ENCODE peak calls at places on chromosomes 6 and 20, in ten cellular contexts. G, M, R, L, U, J, Q, T, B and V are unnamed samples. For H3K4me1, the result is how much of the 10 kb centered on the place peaks cover.

GRCh38 chr6:72631480-72631879 is 9.6 kb downstream of the KCNQ5 start:
- DNase-seq in B (no peak), R (no peak), L (no peak), G (peak), Q (no peak), T (no peak), M (no peak), J (no peak), U (no peak), V (no peak)

GRCh38 chr6:168641455-168641854 is 200.5 kb downstream of the SMOC2 start:
- DNase-seq in T (no peak), Q (no peak), R (no peak), M (no peak), G (no peak), B (no peak), J (no peak), L (no peak), U (no peak), V (no peak)

GRCh38 chr6:10434235-10434634 is 19.4 kb upstream of the TFAP2A start:
- DNase-seq in Q (no peak), J (no peak), B (no peak), G (peak), T (no peak), R (no peak), M (no peak), L (no peak), U (no peak), V (no peak)

GRCh38 chr6:88494401-88495140 is 328.4 kb upstream of the CNR1 start:
- DNase-seq in U (no peak), J (no peak), G (no peak), T (no peak), Q (no peak), R (no peak), L (no peak), B (no peak), M (no peak), V (no peak)

GRCh38 chr6:28710466-28711191 is 184.9 kb downstream of the GPX5 start:
- DNase-seq in R (peak), U (no peak), L (no peak), B (peak), M (no peak), G (peak), J (no peak), T (no peak), Q (no peak), V (no peak)

GRCh38 chr20:57428611-57429496 is 37.7 kb downstream of the RBM38 start:
- DNase-seq in B (no peak), R (no peak), L (peak), U (peak), J (no peak), T (peak), M (no peak), G (no peak), Q (no peak), V (no peak)

GRCh38 chr6:103273048-103273447 is 1586.7 kb downstream of the HACE1 start:
- DNase-seq in B (peak), U (no peak), Q (no peak), T (no peak), M (peak), L (no peak), G (no peak), R (no peak), J (no peak), V (no peak)

GRCh38 chr20:23244207-23244915 is 106.2 kb upstream of the NXT1 start:
- DNase-seq in J (no peak), T (no peak), L (no peak), G (no peak), M (no peak), B (peak), Q (no peak), R (no peak), U (peak), V (no peak)

GRCh38 chr6:161575508-161576254 is 301.8 kb upstream of the AGPAT4 start:
- DNase-seq in R (no peak), L (no peak), G (no peak), B (no peak), U (no peak), T (no peak), M (no peak), J (no peak), Q (no peak), V (no peak)

GRCh38 chr6:45590751-45591184 is 213.0 kb upstream of the SUPT3H start:
- DNase-seq in T (no peak), U (no peak), R (no peak), J (no peak), Q (peak), G (peak), M (no peak), B (peak), L (no peak), V (no peak)

GRCh38 chr6:129440691-129441090 is 269.3 kb downstream of the ARHGAP18 start:
- DNase-seq in B (no peak), L (no peak), M (no peak), R (peak), J (no peak), G (peak), T (no peak), Q (no peak), U (no peak), V (no peak)

GRCh38 chr20:24873015-24873620 is 76.0 kb upstream of the CST7 start:
- DNase-seq in T (no peak), U (no peak), G (no peak), L (no peak), Q (no peak), R (no peak), J (no peak), B (no peak), M (no peak), V (no peak)

GRCh38 chr20:25220810-25221591 is 25.5 kb downstream of the ENTPD6 start:
- DNase-seq in Q (no peak), L (no peak), R (no peak), G (no peak), J (peak), T (no peak), B (no peak), M (no peak), U (peak), V (no peak)

GRCh38 chr6:154848580-154848979 is 115.4 kb downstream of the SCAF8 start:
- DNase-seq in Q (no peak), J (no peak), G (peak), T (no peak), U (no peak), L (no peak), R (no peak), B (no peak), M (no peak), V (no peak)

GRCh38 chr6:85490516-85491248 is 40.8 kb downstream of the NT5E start:
- DNase-seq in B (no peak), G (peak), M (no peak), R (no peak), T (no peak), U (no peak), L (no peak), Q (no peak), J (no peak), V (no peak)

GRCh38 chr20:38258545-38259223 is 1.9 kb downstream of the KIAA1755 start:
- DNase-seq in L (no peak), Q (no peak), G (no peak), J (no peak), B (no peak), R (no peak), T (no peak), U (no peak), M (no peak), V (no peak)

GRCh38 chr20:50594591-50595432 is 84.6 kb downstream of the PTPN1 start:
- DNase-seq in R (peak), B (no peak), Q (no peak), T (no peak), L (no peak), J (peak), M (no peak), U (no peak), G (no peak), V (no peak)

GRCh38 chr6:108156180-108156937 is 9.5 kb upstream of the NR2E1 start:
- DNase-seq in L (no peak), B (no peak), U (no peak), J (no peak), Q (no peak), T (no peak), M (no peak), G (no peak), R (peak), V (no peak)

GRCh38 chr6:129766959-129767728 is 57.2 kb upstream of the ARHGAP18 start:
- DNase-seq in U (no peak), Q (peak), T (no peak), B (peak), R (peak), M (peak), G (peak), J (peak), L (peak), V (peak)

GRCh38 chr6:31558631-31559500 is 11.5 kb downstream of the NFKBIL1 start:
- DNase-seq in R (no peak), L (no peak), T (no peak), G (no peak), B (peak), M (no peak), Q (no peak), U (peak), J (peak), V (peak)

GRCh38 chr20:15799871-15800270 is 773.4 kb downstream of the KIF16B start:
- DNase-seq in L (no peak), R (no peak), Q (no peak), B (peak), T (no peak), U (no peak), M (no peak), J (no peak), G (peak), V (no peak)

GRCh38 chr6:136658711-136659110 is 108.5 kb upstream of the MAP7 start:
- DNase-seq in T (no peak), B (no peak), U (no peak), M (no peak), J (no peak), Q (no peak), R (no peak), G (no peak), L (no peak), V (no peak)

DNA sequence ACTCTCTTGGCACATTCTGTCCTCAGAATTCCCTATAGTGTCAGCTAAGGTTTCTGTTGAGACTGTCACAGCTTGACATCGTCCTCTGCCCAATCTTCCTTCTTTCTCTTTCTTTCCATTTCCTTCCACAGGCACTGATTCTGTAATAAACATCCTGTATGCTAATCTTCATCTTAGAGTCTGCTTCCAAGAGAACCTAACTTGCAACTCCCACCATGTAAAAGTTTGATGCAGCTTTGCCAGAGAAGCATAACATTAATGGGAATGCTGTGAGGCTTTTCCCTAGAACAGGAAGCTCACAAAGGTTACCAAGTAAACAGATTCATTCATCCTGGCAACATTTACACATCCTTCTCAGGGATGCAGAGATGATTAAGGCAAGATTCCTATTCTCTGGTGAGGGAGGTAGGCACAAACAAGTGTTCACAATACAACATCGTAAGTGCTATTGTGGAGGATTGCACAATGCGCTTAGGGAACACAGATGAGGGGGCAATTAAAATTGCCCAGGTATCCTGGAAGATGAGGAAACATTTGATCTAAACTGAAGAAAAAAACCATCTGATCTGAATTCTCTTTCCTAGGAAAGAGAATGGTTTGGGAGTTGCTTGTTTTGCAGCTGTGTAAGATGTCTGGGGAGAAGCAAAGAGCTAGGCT is 74.7 kb downstream of the GRM1 start:
- DNase-seq in L (no peak), B (no peak), U (no peak), R (no peak), J (no peak), T (no peak), M (no peak), G (no peak), Q (no peak), V (no peak)
- H3K27ac ChIP-seq in L (no peak), B (no peak), U (no peak), R (peak), J (no peak), T (no peak), M (no peak), G (no peak), Q (no peak), V (no peak)

DNA sequence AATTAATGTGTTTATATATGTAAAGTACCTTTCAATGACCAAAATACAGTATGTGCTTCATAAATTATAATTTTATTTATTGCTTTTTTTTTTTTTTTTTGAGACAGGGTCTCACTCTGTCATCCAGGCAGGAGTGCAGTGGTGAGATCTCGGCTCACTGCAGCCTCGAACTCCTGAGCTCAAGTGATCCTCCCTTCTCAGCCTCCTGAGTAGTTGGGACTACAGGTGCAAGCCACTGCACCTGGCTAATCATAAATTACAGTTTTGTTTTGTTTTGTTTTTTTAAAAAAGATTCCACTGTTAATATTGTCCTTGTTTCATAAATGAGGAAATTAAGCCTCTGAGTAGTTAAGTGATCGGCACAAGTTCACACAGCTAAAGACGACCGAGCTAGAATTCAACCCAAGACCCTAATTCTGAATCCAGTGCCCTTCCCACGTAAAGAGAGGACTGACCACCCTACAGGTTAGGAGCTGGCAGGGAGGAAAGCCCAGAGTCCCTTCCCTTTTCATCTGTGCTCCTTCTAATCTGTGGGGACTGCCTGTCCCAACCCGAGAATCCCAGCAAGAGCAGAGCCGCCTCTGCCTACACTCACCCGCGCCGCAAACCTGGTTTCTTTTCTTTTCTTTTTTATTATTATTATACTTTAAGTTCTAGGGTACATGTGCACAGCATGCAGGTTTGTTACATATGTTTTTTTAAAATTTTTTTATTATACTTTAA is 8.5 kb upstream of the GDF5 start:
- DNase-seq in Q (no peak), U (no peak), J (no peak), G (no peak), M (no peak), R (no peak), B (peak), T (no peak), L (no peak), V (no peak)
- H3K4me1 ChIP-seq in Q (under half), U (under half), J (under half), G (under half), M (under half), R (under half), B (under half), T (under half), L (under half), V (under half)

GRCh38 chr6:41503841-41504525 is 42.2 kb upstream of the FOXP4 start:
- DNase-seq in T (peak), B (peak), M (no peak), R (no peak), J (peak), U (no peak), G (peak), L (no peak), Q (peak), V (no peak)
- H3K27ac ChIP-seq in T (peak), B (no peak), M (no peak), R (no peak), J (peak), U (peak), G (no peak), L (no peak), Q (peak), V (no peak)

GRCh38 chr6:52546192-52546591 is 30.7 kb downstream of the TRAM2 start:
- DNase-seq in B (no peak), R (no peak), G (no peak), J (no peak), M (no peak), U (no peak), T (no peak), Q (no peak), L (no peak), V (no peak)
- H3K4me1 ChIP-seq in B (under half), R (under half), G (half or more), J (under half), M (half or more), U (under half), T (half or more), Q (under half), L (under half), V (under half)

GRCh38 chr6:49327005-49327404 is 136.0 kb downstream of the MMUT start:
- DNase-seq in G (peak), T (no peak), B (no peak), L (no peak), U (no peak), M (no peak), Q (no peak), J (no peak), R (no peak), V (no peak)

GRCh38 chr6:49326337-49326736 is 136.7 kb downstream of the MMUT start:
- DNase-seq in R (no peak), G (peak), B (peak), M (no peak), L (no peak), U (no peak), J (no peak), T (no peak), Q (no peak), V (no peak)

GRCh38 chr6:49327575-49327974 is 135.5 kb downstream of the MMUT start:
- DNase-seq in L (no peak), J (no peak), R (no peak), M (no peak), U (no peak), T (no peak), B (no peak), G (no peak), Q (no peak), V (no peak)

GRCh38 chr6:49328051-49328450 is 135.0 kb downstream of the MMUT start:
- DNase-seq in R (no peak), T (no peak), M (no peak), G (no peak), U (no peak), L (no peak), J (no peak), B (peak), Q (no peak), V (no peak)

DNA sequence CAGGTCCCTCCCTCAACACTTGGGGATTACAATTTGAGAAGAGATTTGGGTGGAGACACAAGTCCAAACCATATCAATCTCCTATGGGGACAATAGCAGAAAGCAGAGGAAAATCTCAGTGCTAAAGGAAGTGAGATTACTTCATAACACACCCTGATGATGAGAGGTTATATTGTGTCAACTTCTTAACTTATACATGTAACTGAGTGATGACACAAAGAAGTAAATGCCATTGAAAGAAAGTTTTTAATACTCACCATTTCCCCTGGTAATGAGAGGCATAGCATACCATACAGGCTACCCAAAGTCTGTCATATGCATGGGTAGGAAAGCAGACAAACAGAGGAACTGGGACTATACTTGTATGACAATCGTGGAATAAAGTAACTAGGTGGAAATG is 137.2 kb downstream of the MMUT start:
- DNase-seq in T (no peak), G (no peak), R (no peak), L (no peak), M (no peak), Q (no peak), B (no peak), J (no peak), U (no peak), V (no peak)
- H3K27ac ChIP-seq in T (no peak), G (no peak), R (no peak), L (no peak), M (no peak), Q (no peak), B (peak), J (no peak), U (peak), V (no peak)

GRCh38 chr20:62980380-62980960 is 26.3 kb downstream of the BHLHE23 start:
- DNase-seq in T (no peak), B (no peak), U (no peak), Q (no peak), J (no peak), L (no peak), R (no peak), G (no peak), M (no peak), V (no peak)
- H3K4me1 ChIP-seq in T (under half), B (under half), U (under half), Q (under half), J (under half), L (under half), R (under half), G (under half), M (under half), V (under half)

GRCh38 chr6:144332177-144332576 is 47.0 kb downstream of the UTRN start:
- DNase-seq in J (no peak), Q (no peak), G (no peak), R (no peak), M (no peak), B (no peak), T (no peak), L (no peak), U (no peak), V (no peak)

GRCh38 chr6:144331610-144332009 is 46.5 kb downstream of the UTRN start:
- DNase-seq in M (no peak), Q (no peak), G (peak), B (peak), L (no peak), J (no peak), U (no peak), R (no peak), T (no peak), V (no peak)

GRCh38 chr6:144330017-144330416 is 44.9 kb downstream of the UTRN start:
- DNase-seq in G (no peak), R (no peak), T (no peak), U (no peak), Q (no peak), J (no peak), B (no peak), L (no peak), M (no peak), V (no peak)

GRCh38 chr6:144327081-144327480 is 41.9 kb downstream of the UTRN start:
- DNase-seq in G (no peak), R (no peak), B (no peak), J (no peak), L (no peak), M (no peak), U (no peak), Q (peak), T (no peak), V (no peak)

GRCh38 chr6:144330588-144330987 is 45.5 kb downstream of the UTRN start:
- DNase-seq in T (peak), L (peak), J (peak), G (no peak), R (peak), Q (no peak), M (no peak), U (no peak), B (no peak), V (no peak)
- H3K27ac ChIP-seq in T (peak), L (no peak), J (no peak), G (no peak), R (peak), Q (no peak), M (no peak), U (no peak), B (no peak), V (no peak)

GRCh38 chr6:52515219-52515960 is 61.5 kb downstream of the TRAM2 start:
- DNase-seq in J (no peak), B (peak), Q (no peak), M (no peak), L (no peak), R (no peak), U (no peak), T (no peak), G (peak), V (no peak)
- H3K4me1 ChIP-seq in J (under half), B (under half), Q (under half), M (under half), L (under half), R (under half), U (under half), T (under half), G (half or more), V (under half)